ENCODE peak calls at places on chromosomes 3 and 15, in eight cellular contexts. D is CD8-positive, alpha-beta T cell; L is nephron progenitor cell; A is activated CD8-positive, alpha-beta T cell treated with anti-CD3 and anti-CD28 coated beads for 36 hours; Q is BE2C; O is Panc1; I is choroid plexus epithelial cell; B is cardiac fibroblast. V is an unnamed sample.

GRCh38 chr15:64905119-64905831 is 6.4 kb upstream of the ANKDD1A start:
- DNase-seq in D (peak), B (peak), O (no peak), A (peak), L (peak), Q (peak), I (peak), V (peak)

GRCh38 chr15:57541805-57542504 is 49.7 kb upstream of the MYZAP start:
- DNase-seq in B (peak), D (no peak), Q (peak), O (no peak), I (peak), L (peak), A (peak), V (peak)

GRCh38 chr15:68565701-68566100 is 13.1 kb upstream of the CORO2B start:
- DNase-seq in A (no peak), B (no peak), Q (no peak), L (no peak), O (no peak), D (no peak), I (no peak), V (no peak)

GRCh38 chr15:90909976-90910375 is 6.9 kb downstream of the MAN2A2 start:
- DNase-seq in I (no peak), A (no peak), Q (no peak), B (no peak), D (no peak), O (no peak), L (no peak), V (no peak)

GRCh38 chr3:14989943-14990753 is 42.8 kb downstream of the NR2C2 start:
- DNase-seq in A (no peak), D (no peak), L (peak), Q (peak), O (no peak), B (peak), I (peak), V (peak)

GRCh38 chr3:174202561-174202960 is 656.6 kb upstream of the NAALADL2 start:
- DNase-seq in Q (no peak), I (peak), A (no peak), L (no peak), D (no peak), O (no peak), B (peak), V (peak)

GRCh38 chr3:123652346-123652984 is 67.6 kb upstream of the HACD2 start:
- DNase-seq in L (peak), I (peak), B (peak), A (peak), D (no peak), Q (peak), O (peak), V (peak)

GRCh38 chr15:31501536-31502157 is 175.0 kb downstream of the KLF13 start:
- DNase-seq in Q (no peak), I (no peak), D (no peak), A (no peak), O (no peak), B (no peak), L (no peak), V (no peak)

GRCh38 chr3:11554666-11555065 is 89.0 kb downstream of the VGLL4 start:
- DNase-seq in L (no peak), D (no peak), I (no peak), A (no peak), B (no peak), Q (no peak), O (no peak), V (no peak)

GRCh38 chr3:194587438-194587931 is 45.7 kb downstream of the TMEM44 start:
- DNase-seq in O (no peak), L (no peak), Q (no peak), B (peak), D (no peak), I (peak), A (no peak), V (peak)

GRCh38 chr3:128080323-128080898 is 28.2 kb downstream of the SEC61A1 start:
- DNase-seq in A (no peak), I (peak), D (no peak), L (no peak), O (no peak), B (peak), Q (no peak), V (peak)

GRCh38 chr3:36944641-36945270 is at the start of gene TRANK1:
- DNase-seq in O (no peak), I (peak), B (peak), D (peak), L (no peak), Q (peak), A (peak), V (peak)

GRCh38 chr3:101816215-101817149 is 32.8 kb upstream of the NFKBIZ start:
- DNase-seq in Q (no peak), I (no peak), L (no peak), O (no peak), B (no peak), D (no peak), A (no peak), V (peak)

GRCh38 chr3:182330647-182331046 is 462.7 kb upstream of the ATP11B start:
- DNase-seq in O (no peak), Q (no peak), D (no peak), A (no peak), B (no peak), L (no peak), I (no peak), V (no peak)

GRCh38 chr3:192772495-192772894 is 45.2 kb upstream of the FGF12 start:
- DNase-seq in D (no peak), L (peak), Q (no peak), O (no peak), B (peak), I (peak), A (peak), V (peak)

GRCh38 chr3:11539677-11540076 is 104.0 kb downstream of the VGLL4 start:
- DNase-seq in D (no peak), O (no peak), Q (no peak), A (no peak), I (no peak), B (no peak), L (no peak), V (no peak)

GRCh38 chr3:39937874-39938273 is 128.5 kb downstream of the MYRIP start:
- DNase-seq in Q (no peak), A (no peak), O (no peak), I (no peak), B (no peak), D (no peak), L (no peak), V (no peak)

GRCh38 chr3:156050918-156051317 is 69.5 kb upstream of the KCNAB1 start:
- DNase-seq in Q (no peak), O (no peak), I (peak), A (no peak), B (peak), L (no peak), D (no peak), V (no peak)

GRCh38 chr15:68199340-68199739 is 5.8 kb downstream of the CALML4 start:
- DNase-seq in D (no peak), I (no peak), L (no peak), B (no peak), Q (no peak), A (no peak), O (no peak), V (no peak)

GRCh38 chr3:164641071-164641470 is 437.2 kb downstream of the SI start:
- DNase-seq in Q (no peak), I (peak), D (no peak), O (no peak), B (peak), L (no peak), A (no peak), V (no peak)

GRCh38 chr3:50302095-50303037 is 1.0 kb downstream of the HYAL1 start:
- DNase-seq in O (no peak), L (no peak), B (no peak), D (no peak), I (no peak), A (no peak), Q (no peak), V (no peak)

GRCh38 chr3:25218362-25218761 is 209.7 kb upstream of the RARB start:
- DNase-seq in Q (no peak), O (no peak), I (no peak), A (no peak), L (no peak), D (no peak), B (no peak), V (no peak)

GRCh38 chr3:197222816-197223419 is 75.5 kb downstream of the DLG1 start:
- DNase-seq in I (no peak), A (no peak), Q (no peak), D (no peak), B (no peak), O (no peak), L (no peak), V (no peak)

GRCh38 chr15:78034495-78035191 is 42.9 kb downstream of the TBC1D2B start:
- DNase-seq in L (peak), D (peak), A (peak), B (peak), I (peak), Q (no peak), O (no peak), V (no peak)

GRCh38 chr15:58465070-58465469 is 33.3 kb downstream of the LIPC start:
- DNase-seq in O (no peak), B (no peak), Q (no peak), A (no peak), L (no peak), D (no peak), I (no peak), V (no peak)

GRCh38 chr3:15460891-15461524 is 33.6 kb downstream of the EAF1 start:
- DNase-seq in L (no peak), I (no peak), B (no peak), A (peak), O (no peak), Q (peak), D (no peak), V (no peak)

GRCh38 chr3:32403663-32404062 is 12.0 kb downstream of the CMTM7 start:
- DNase-seq in L (no peak), D (no peak), B (no peak), A (no peak), Q (no peak), O (no peak), I (no peak), V (no peak)

GRCh38 chr3:54134713-54135112 is 12.4 kb downstream of the CACNA2D3 start:
- DNase-seq in B (no peak), L (no peak), Q (no peak), I (no peak), O (no peak), D (no peak), A (no peak), V (no peak)

GRCh38 chr3:73552700-73553099 is 72.0 kb downstream of the PDZRN3 start:
- DNase-seq in Q (no peak), I (peak), B (peak), L (no peak), A (no peak), D (no peak), O (no peak), V (peak)

GRCh38 chr15:73873889-73874511 is 636 bp downstream of the TBC1D21 start:
- DNase-seq in L (peak), B (peak), O (peak), Q (peak), D (no peak), I (peak), A (peak), V (peak)

GRCh38 chr3:150761831-150762661 is 923 bp downstream of the SIAH2 start:
- DNase-seq in Q (peak), B (peak), A (peak), D (peak), O (no peak), I (peak), L (peak), V (peak)

GRCh38 chr15:59062985-59063384 is 42.0 kb upstream of the CCNB2 start:
- DNase-seq in A (no peak), D (no peak), B (peak), L (no peak), Q (no peak), I (peak), O (no peak), V (no peak)

GRCh38 chr3:186110975-186111974 is 2.4 kb upstream of the ETV5 start:
- DNase-seq in O (no peak), Q (peak), D (no peak), A (no peak), B (no peak), I (no peak), L (peak), V (no peak)

GRCh38 chr15:31504462-31504839 is 177.8 kb downstream of the KLF13 start:
- DNase-seq in O (no peak), B (no peak), I (no peak), D (no peak), A (no peak), L (no peak), Q (no peak), V (no peak)

GRCh38 chr3:105620236-105620635 is 248.6 kb downstream of the CBLB start:
- DNase-seq in A (no peak), D (no peak), O (no peak), B (no peak), Q (no peak), L (no peak), I (no peak), V (no peak)

GRCh38 chr15:32134777-32135307 is 104.5 kb downstream of the CHRNA7 start:
- DNase-seq in L (no peak), O (no peak), A (no peak), D (no peak), B (no peak), I (no peak), Q (no peak), V (no peak)

DNA sequence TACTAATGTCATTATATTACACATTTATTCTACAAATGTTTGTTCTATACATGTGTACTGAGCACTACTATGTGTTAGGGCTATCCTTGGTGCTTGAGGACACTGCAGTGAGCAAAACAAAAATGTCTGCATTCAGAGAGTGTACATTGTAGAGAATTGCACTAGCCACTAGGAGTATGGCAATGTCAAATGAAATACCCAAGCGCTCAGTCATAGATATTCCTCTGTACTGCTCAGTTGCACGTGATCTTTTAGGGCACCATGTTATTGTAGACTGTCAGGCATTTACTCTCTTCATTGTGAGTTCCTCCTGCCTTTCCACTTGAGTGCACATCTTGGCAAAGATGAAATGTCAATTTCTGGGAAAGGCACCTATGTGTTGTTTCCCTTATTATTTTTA is 36.8 kb downstream of the FNDC3B start:
- DNase-seq in D (no peak), A (no peak), O (no peak), Q (no peak), B (no peak), I (no peak), L (no peak), V (no peak)
- TF ChIP-seq CTCF in D (no peak), A (no peak), O (no peak), Q (no peak), B (no peak), I (no peak), L (no peak), V (no peak)

GRCh38 chr15:48782911-48783310 is 28.0 kb downstream of the CEP152 start:
- DNase-seq in B (no peak), A (no peak), L (no peak), Q (no peak), I (no peak), O (no peak), D (no peak), V (no peak)
- TF ChIP-seq CTCF in B (no peak), A (no peak), L (no peak), Q (no peak), I (no peak), O (no peak), D (no peak), V (no peak)

GRCh38 chr3:66827726-66828125 is 170.4 kb upstream of the KBTBD8 start:
- DNase-seq in I (no peak), L (no peak), D (no peak), Q (no peak), O (no peak), B (no peak), A (no peak), V (no peak)
- TF ChIP-seq CTCF in I (no peak), L (no peak), D (no peak), Q (no peak), O (no peak), B (no peak), A (no peak), V (no peak)

GRCh38 chr15:40917585-40917984 is 11.6 kb upstream of the DLL4 start:
- DNase-seq in D (no peak), L (no peak), A (no peak), Q (no peak), B (no peak), O (no peak), I (no peak), V (no peak)

GRCh38 chr15:40915679-40916078 is 13.5 kb upstream of the DLL4 start:
- DNase-seq in D (no peak), A (no peak), Q (peak), B (no peak), I (no peak), L (no peak), O (no peak), V (no peak)

GRCh38 chr15:40918146-40918798 is 10.9 kb upstream of the DLL4 start:
- DNase-seq in A (no peak), B (no peak), D (no peak), O (no peak), L (no peak), I (no peak), Q (no peak), V (no peak)

GRCh38 chr15:40921949-40922607 is 7.1 kb upstream of the DLL4 start:
- DNase-seq in I (no peak), L (no peak), O (no peak), D (no peak), B (no peak), Q (no peak), A (no peak), V (no peak)

GRCh38 chr15:40918799-40919392 is 10.2 kb upstream of the DLL4 start:
- DNase-seq in I (no peak), D (no peak), L (no peak), O (no peak), Q (peak), A (no peak), B (no peak), V (no peak)
- TF ChIP-seq CTCF in I (no peak), D (no peak), L (no peak), O (no peak), Q (no peak), A (no peak), B (no peak), V (no peak)

GRCh38 chr3:134952372-134952771 is 157.3 kb downstream of the EPHB1 start:
- DNase-seq in O (no peak), D (no peak), L (no peak), B (no peak), Q (no peak), A (no peak), I (no peak), V (no peak)
- TF ChIP-seq CTCF in O (no peak), D (no peak), L (no peak), B (no peak), Q (no peak), A (no peak), I (no peak), V (no peak)

GRCh38 chr3:10263549-10264363 is 15.5 kb downstream of the TATDN2 start:
- DNase-seq in I (peak), O (no peak), B (peak), D (peak), Q (peak), L (peak), A (peak), V (peak)
- TF ChIP-seq CTCF in I (peak), O (peak), B (peak), D (peak), Q (peak), L (peak), A (peak), V (peak)

GRCh38 chr3:148366743-148367410 is 330.8 kb upstream of the AGTR1 start:
- DNase-seq in A (no peak), L (no peak), I (peak), B (peak), O (no peak), Q (no peak), D (no peak), V (peak)
- TF ChIP-seq CTCF in A (no peak), L (no peak), I (peak), B (no peak), O (peak), Q (peak), D (no peak), V (peak)

DNA sequence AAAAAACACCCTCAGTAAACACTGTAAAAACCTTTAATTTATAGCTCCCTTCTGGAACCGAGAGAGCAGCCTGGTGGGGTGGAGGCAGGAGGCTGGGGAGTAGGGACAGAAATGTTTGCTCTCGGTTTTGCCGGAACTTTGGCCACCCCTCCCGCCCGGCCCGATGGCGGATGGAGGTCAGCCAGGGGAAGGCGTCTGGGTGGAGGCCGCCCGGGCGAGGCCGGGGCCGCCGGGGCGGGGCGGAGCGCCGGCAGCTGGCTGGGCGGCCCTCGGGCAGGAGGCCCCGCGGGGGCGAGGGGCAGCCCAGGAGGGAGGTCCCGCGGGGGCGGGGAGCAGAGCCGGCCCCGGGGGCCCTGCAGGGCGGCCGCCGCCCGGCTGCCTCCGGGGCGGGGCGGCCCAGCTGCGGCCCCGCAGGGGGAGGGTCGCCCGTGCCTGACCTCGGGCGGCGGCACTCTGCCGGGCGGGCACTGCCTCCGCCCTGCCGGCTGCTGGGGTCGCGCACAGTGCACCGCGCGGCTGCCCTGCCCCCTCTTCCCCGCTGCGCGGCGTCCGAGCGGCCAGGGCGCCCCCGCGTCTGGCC is 829 bp upstream of the SKIL start:
- DNase-seq in B (peak), A (peak), I (no peak), L (peak), O (no peak), D (peak), Q (peak), V (peak)
- TF ChIP-seq CTCF in B (no peak), A (no peak), I (no peak), L (no peak), O (no peak), D (no peak), Q (no peak), V (no peak)

GRCh38 chr3:87901141-87901540 is 157.7 kb downstream of the CGGBP1 start:
- DNase-seq in Q (no peak), A (no peak), B (no peak), O (no peak), I (no peak), L (no peak), D (no peak), V (no peak)

GRCh38 chr3:87898971-87899370 is 159.8 kb downstream of the CGGBP1 start:
- DNase-seq in L (no peak), Q (no peak), O (no peak), I (no peak), A (no peak), B (no peak), D (no peak), V (no peak)

GRCh38 chr3:87895983-87896382 is 162.8 kb downstream of the CGGBP1 start:
- DNase-seq in I (no peak), Q (no peak), A (no peak), D (no peak), O (no peak), L (no peak), B (no peak), V (no peak)

GRCh38 chr3:87900061-87900460 is 158.7 kb downstream of the CGGBP1 start:
- DNase-seq in Q (no peak), O (no peak), A (no peak), B (peak), L (no peak), D (no peak), I (peak), V (no peak)
- TF ChIP-seq CTCF in Q (peak), O (peak), A (peak), B (peak), L (peak), D (no peak), I (peak), V (no peak)

V was measured in astrocyte of the spinal cord.